ENCODE peak calls at places on chromosomes 5 and 9, in six cellular contexts. One of them, this sample, is unnamed.

GRCh38 chr5:91225848-91226686 is 157.1 kb downstream of the ARRDC3 start:
- DNase-seq in HepG2: peak
- DNase-seq in A549: peak
- DNase-seq in heart left ventricle: peak
- DNase-seq in spleen: no peak
- DNase-seq in stomach: peak
- DNase-seq in this sample: no peak

GRCh38 chr9:3674561-3674960 is 148.8 kb upstream of the RFX3 start:
- DNase-seq in HepG2: no peak
- DNase-seq in A549: no peak
- DNase-seq in heart left ventricle: no peak
- DNase-seq in spleen: no peak
- DNase-seq in stomach: no peak
- DNase-seq in this sample: no peak

GRCh38 chr9:70054546-70054945 is 10.9 kb downstream of the MAMDC2 start:
- DNase-seq in HepG2: no peak
- DNase-seq in A549: no peak
- DNase-seq in heart left ventricle: no peak
- DNase-seq in spleen: no peak
- DNase-seq in stomach: no peak
- DNase-seq in this sample: no peak

GRCh38 chr5:72746736-72747135 is 69.7 kb upstream of the TNPO1 start:
- DNase-seq in HepG2: no peak
- DNase-seq in A549: no peak
- DNase-seq in heart left ventricle: no peak
- DNase-seq in spleen: no peak
- DNase-seq in stomach: no peak
- DNase-seq in this sample: no peak

GRCh38 chr5:130731839-130732238 is 433.2 kb downstream of the HINT1 start:
- DNase-seq in HepG2: no peak
- DNase-seq in A549: no peak
- DNase-seq in heart left ventricle: no peak
- DNase-seq in spleen: no peak
- DNase-seq in stomach: no peak
- DNase-seq in this sample: no peak

GRCh38 chr5:7926296-7926695 is 57.3 kb downstream of the MTRR start:
- DNase-seq in HepG2: no peak
- DNase-seq in A549: no peak
- DNase-seq in heart left ventricle: no peak
- DNase-seq in spleen: no peak
- DNase-seq in stomach: no peak
- DNase-seq in this sample: no peak

GRCh38 chr5:10452768-10453331 is 11.2 kb downstream of the ROPN1L start:
- DNase-seq in HepG2: peak
- DNase-seq in A549: peak
- DNase-seq in heart left ventricle: no peak
- DNase-seq in spleen: no peak
- DNase-seq in stomach: no peak
- DNase-seq in this sample: no peak

GRCh38 chr5:103357636-103358035 is 99.1 kb downstream of the MACIR start:
- DNase-seq in HepG2: no peak
- DNase-seq in A549: no peak
- DNase-seq in heart left ventricle: no peak
- DNase-seq in spleen: no peak
- DNase-seq in stomach: no peak
- DNase-seq in this sample: no peak

GRCh38 chr5:58582411-58583393 is at the start of gene RAB3C:
- DNase-seq in HepG2: peak
- DNase-seq in A549: peak
- DNase-seq in heart left ventricle: peak
- DNase-seq in spleen: peak
- DNase-seq in stomach: peak
- DNase-seq in this sample: peak

GRCh38 chr5:135705941-135706340 is 127.2 kb upstream of the CXCL14 start:
- DNase-seq in HepG2: no peak
- DNase-seq in A549: no peak
- DNase-seq in heart left ventricle: no peak
- DNase-seq in spleen: no peak
- DNase-seq in stomach: peak
- DNase-seq in this sample: no peak

GRCh38 chr5:134436523-134437339 is 25.1 kb upstream of the CDKN2AIPNL start:
- DNase-seq in HepG2: peak
- DNase-seq in A549: peak
- DNase-seq in heart left ventricle: peak
- DNase-seq in spleen: peak
- DNase-seq in stomach: peak
- DNase-seq in this sample: peak

GRCh38 chr5:103827976-103828375 is 265.4 kb upstream of the NUDT12 start:
- DNase-seq in HepG2: no peak
- DNase-seq in A549: no peak
- DNase-seq in heart left ventricle: no peak
- DNase-seq in spleen: no peak
- DNase-seq in stomach: no peak
- DNase-seq in this sample: no peak

GRCh38 chr9:121725008-121725795 is 73.8 kb downstream of the DAB2IP start:
- DNase-seq in HepG2: no peak
- DNase-seq in A549: no peak
- DNase-seq in heart left ventricle: peak
- DNase-seq in spleen: no peak
- DNase-seq in stomach: peak
- DNase-seq in this sample: peak

GRCh38 chr5:73027361-73027760 is 71.5 kb downstream of the FCHO2 start:
- DNase-seq in HepG2: no peak
- DNase-seq in A549: no peak
- DNase-seq in heart left ventricle: no peak
- DNase-seq in spleen: no peak
- DNase-seq in stomach: no peak
- DNase-seq in this sample: no peak

GRCh38 chr5:150138551-150139265 is 16.9 kb downstream of the PDGFRB start:
- DNase-seq in HepG2: peak
- DNase-seq in A549: no peak
- DNase-seq in heart left ventricle: peak
- DNase-seq in spleen: no peak
- DNase-seq in stomach: peak
- DNase-seq in this sample: no peak

GRCh38 chr9:1995084-1995483 is 20.1 kb upstream of the SMARCA2 start:
- DNase-seq in HepG2: no peak
- DNase-seq in A549: no peak
- DNase-seq in heart left ventricle: no peak
- DNase-seq in spleen: no peak
- DNase-seq in stomach: no peak
- DNase-seq in this sample: no peak

GRCh38 chr9:128316421-128316820 is 5.8 kb downstream of the TRUB2 start:
- DNase-seq in HepG2: no peak
- DNase-seq in A549: no peak
- DNase-seq in heart left ventricle: no peak
- DNase-seq in spleen: no peak
- DNase-seq in stomach: no peak
- DNase-seq in this sample: no peak

GRCh38 chr5:102196481-102196880 is 99.6 kb downstream of the SLCO4C1 start:
- DNase-seq in HepG2: no peak
- DNase-seq in A549: no peak
- DNase-seq in heart left ventricle: no peak
- DNase-seq in spleen: no peak
- DNase-seq in stomach: no peak
- DNase-seq in this sample: no peak

GRCh38 chr9:137082222-137082924 is 4.4 kb upstream of the MAN1B1 start:
- DNase-seq in HepG2: no peak
- DNase-seq in A549: no peak
- DNase-seq in heart left ventricle: no peak
- DNase-seq in spleen: peak
- DNase-seq in stomach: no peak
- DNase-seq in this sample: no peak

GRCh38 chr5:89929834-89930233 is 479.7 kb downstream of the CETN3 start:
- DNase-seq in HepG2: no peak
- DNase-seq in A549: no peak
- DNase-seq in heart left ventricle: no peak
- DNase-seq in spleen: no peak
- DNase-seq in stomach: no peak
- DNase-seq in this sample: no peak

GRCh38 chr9:135850737-135851136 is 56.6 kb downstream of the CAMSAP1 start:
- DNase-seq in HepG2: no peak
- DNase-seq in A549: no peak
- DNase-seq in heart left ventricle: no peak
- DNase-seq in spleen: no peak
- DNase-seq in stomach: no peak
- DNase-seq in this sample: peak

GRCh38 chr9:101029300-101030021 is 934 bp downstream of the PLPPR1 start:
- DNase-seq in HepG2: no peak
- DNase-seq in A549: no peak
- DNase-seq in heart left ventricle: no peak
- DNase-seq in spleen: no peak
- DNase-seq in stomach: no peak
- DNase-seq in this sample: no peak

GRCh38 chr5:173234129-173234793 is 745 bp downstream of the NKX2-5 start:
- DNase-seq in HepG2: no peak
- DNase-seq in A549: peak
- DNase-seq in heart left ventricle: no peak
- DNase-seq in spleen: peak
- DNase-seq in stomach: no peak
- DNase-seq in this sample: no peak

GRCh38 chr5:149407331-149408251 is 28.5 kb upstream of the IL17B start:
- DNase-seq in HepG2: no peak
- DNase-seq in A549: no peak
- DNase-seq in heart left ventricle: no peak
- DNase-seq in spleen: no peak
- DNase-seq in stomach: no peak
- DNase-seq in this sample: no peak

GRCh38 chr5:76785493-76785892 is 33.3 kb upstream of the F2RL1 start:
- DNase-seq in HepG2: peak
- DNase-seq in A549: peak
- DNase-seq in heart left ventricle: no peak
- DNase-seq in spleen: no peak
- DNase-seq in stomach: no peak
- DNase-seq in this sample: no peak

GRCh38 chr5:119801570-119801969 is 172.2 kb downstream of the FAM170A start:
- DNase-seq in HepG2: no peak
- DNase-seq in A549: no peak
- DNase-seq in heart left ventricle: no peak
- DNase-seq in spleen: no peak
- DNase-seq in stomach: no peak
- DNase-seq in this sample: no peak
- H3K4me3 ChIP-seq in HepG2: no peak
- H3K4me3 ChIP-seq in A549: no peak
- H3K4me3 ChIP-seq in heart left ventricle: no peak
- H3K4me3 ChIP-seq in spleen: no peak
- H3K4me3 ChIP-seq in stomach: no peak
- H3K4me3 ChIP-seq in this sample: no peak

GRCh38 chr9:87421734-87422133 is 75.9 kb upstream of the DAPK1 start:
- DNase-seq in HepG2: no peak
- DNase-seq in A549: no peak
- DNase-seq in heart left ventricle: no peak
- DNase-seq in spleen: no peak
- DNase-seq in stomach: no peak
- DNase-seq in this sample: no peak
- TF ChIP-seq POLR2A in HepG2: no peak
- TF ChIP-seq POLR2A in A549: no peak
- TF ChIP-seq POLR2A in heart left ventricle: no peak
- TF ChIP-seq POLR2A in spleen: no peak
- TF ChIP-seq POLR2A in stomach: no peak
- TF ChIP-seq POLR2A in this sample: no peak

DNA sequence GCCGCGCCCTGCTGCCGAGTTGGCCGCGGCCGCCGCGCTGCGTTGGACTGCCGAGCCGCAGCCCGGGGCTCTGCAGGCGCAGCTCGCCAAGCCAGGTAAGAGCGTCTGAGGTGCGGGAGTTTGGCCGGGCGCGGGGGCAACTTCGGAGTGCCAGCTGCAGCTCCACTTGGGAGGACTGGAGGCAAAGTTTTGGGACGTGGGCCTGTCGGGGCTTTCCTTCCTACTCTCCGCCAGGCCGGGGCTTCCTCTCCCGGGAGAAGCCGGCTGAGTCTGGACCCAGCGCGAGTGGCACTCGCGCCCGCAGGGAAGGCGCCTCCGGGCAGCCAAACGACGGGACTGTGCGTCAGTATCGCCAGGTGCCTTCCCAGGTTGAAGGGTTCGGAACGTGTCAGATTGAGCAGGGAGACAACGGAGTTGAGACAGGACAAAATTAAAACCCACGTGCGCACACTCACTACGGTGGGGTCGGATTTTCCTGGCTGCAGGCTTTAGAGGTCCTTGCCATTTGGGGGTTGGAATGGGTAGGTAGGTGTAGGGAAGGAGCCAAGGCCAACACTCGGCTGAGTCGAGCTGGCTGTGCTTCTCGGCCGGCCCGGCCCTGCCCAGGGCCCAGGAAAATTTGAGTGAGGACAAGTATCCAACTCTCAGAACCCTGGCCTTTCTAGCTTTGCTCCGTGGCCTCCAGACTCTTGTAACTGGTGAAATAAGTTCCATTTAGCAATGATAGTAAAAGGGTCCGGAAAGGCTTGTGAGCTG is 1.1 kb downstream of the DMRT3 start:
- DNase-seq in HepG2: no peak
- DNase-seq in A549: no peak
- DNase-seq in heart left ventricle: no peak
- DNase-seq in spleen: no peak
- DNase-seq in stomach: no peak
- DNase-seq in this sample: no peak
- H3K4me3 ChIP-seq in HepG2: no peak
- H3K4me3 ChIP-seq in A549: peak
- H3K4me3 ChIP-seq in heart left ventricle: no peak
- H3K4me3 ChIP-seq in spleen: no peak
- H3K4me3 ChIP-seq in stomach: no peak
- H3K4me3 ChIP-seq in this sample: no peak

GRCh38 chr5:1799602-1800469 is at the start of gene MRPL36:
- DNase-seq in HepG2: peak
- DNase-seq in A549: peak
- DNase-seq in heart left ventricle: peak
- DNase-seq in spleen: peak
- DNase-seq in stomach: peak
- DNase-seq in this sample: peak
- TF ChIP-seq POLR2A in HepG2: peak
- TF ChIP-seq POLR2A in A549: peak
- TF ChIP-seq POLR2A in heart left ventricle: peak
- TF ChIP-seq POLR2A in spleen: no peak
- TF ChIP-seq POLR2A in stomach: peak
- TF ChIP-seq POLR2A in this sample: no peak

GRCh38 chr5:68669864-68670263 is 423.9 kb upstream of the SLC30A5 start:
- DNase-seq in HepG2: no peak
- DNase-seq in A549: no peak
- DNase-seq in heart left ventricle: no peak
- DNase-seq in spleen: no peak
- DNase-seq in stomach: no peak
- DNase-seq in this sample: no peak

DNA sequence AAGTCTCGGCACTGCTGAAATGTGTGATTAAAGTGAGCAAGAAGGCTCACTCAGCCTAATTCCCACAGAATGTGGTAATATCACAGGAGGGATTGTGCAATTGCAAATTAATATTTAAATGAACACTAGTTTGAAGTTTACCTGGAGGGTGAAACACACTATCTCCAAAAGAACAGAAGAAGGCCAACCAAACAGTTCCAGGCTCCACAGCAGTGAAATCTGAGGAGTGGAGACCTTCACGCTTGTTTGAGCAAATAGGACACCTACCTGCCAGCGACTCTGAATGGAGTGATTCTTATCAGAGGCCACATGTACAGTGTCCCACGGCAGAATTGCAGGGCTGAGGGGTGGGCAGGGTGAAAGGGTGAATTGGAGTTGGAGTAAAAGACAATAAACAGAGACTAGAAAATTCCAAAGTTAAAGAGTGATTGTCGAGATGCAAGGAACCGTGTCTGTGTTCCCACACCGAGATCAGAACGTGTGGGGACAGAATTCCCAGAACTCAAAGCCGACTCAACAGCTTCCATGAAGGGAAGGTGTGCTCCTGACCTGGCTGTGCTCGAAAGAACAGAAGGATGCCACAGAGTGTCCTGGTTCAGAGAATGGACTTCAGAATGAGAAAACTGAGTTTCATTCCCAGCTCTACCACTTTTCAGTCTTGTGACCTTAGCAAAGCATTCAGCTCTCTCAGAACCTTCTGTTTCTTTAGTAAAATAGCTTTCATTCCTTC is 420.2 kb upstream of the SLC30A5 start:
- DNase-seq in HepG2: peak
- DNase-seq in A549: no peak
- DNase-seq in heart left ventricle: no peak
- DNase-seq in spleen: no peak
- DNase-seq in stomach: no peak
- DNase-seq in this sample: no peak
- H3K4me3 ChIP-seq in HepG2: no peak
- H3K4me3 ChIP-seq in A549: no peak
- H3K4me3 ChIP-seq in heart left ventricle: no peak
- H3K4me3 ChIP-seq in spleen: no peak
- H3K4me3 ChIP-seq in stomach: no peak
- H3K4me3 ChIP-seq in this sample: no peak